ENCODE peak calls at places on chromosomes 12 and 14, in six cellular contexts. H, E, Q, L, Z and I are unnamed samples. For H3K4me1, the result is how much of the 10 kb centered on the place peaks cover.

GRCh38 chr12:104479141-104479662 is 22.5 kb downstream of the CHST11 start:
- DNase-seq in L (no peak), E (no peak), H (no peak), Q (no peak), Z (no peak), I (no peak)

GRCh38 chr12:91272456-91273063 is 89.9 kb upstream of the DCN start:
- DNase-seq in Z (peak), E (no peak), L (no peak), Q (no peak), H (no peak), I (no peak)

GRCh38 chr14:71289536-71289935 is 382.3 kb downstream of the PCNX1 start:
- DNase-seq in L (no peak), Q (no peak), Z (no peak), E (peak), H (no peak), I (no peak)

GRCh38 chr14:90758959-90759358 is 57.3 kb downstream of the TTC7B start:
- DNase-seq in L (no peak), E (no peak), Z (peak), H (no peak), Q (no peak), I (peak)

GRCh38 chr14:63986789-63987533 is 134.2 kb downstream of the SYNE2 start:
- DNase-seq in Q (no peak), H (no peak), L (no peak), Z (no peak), E (no peak), I (no peak)

GRCh38 chr12:123973552-123974341 is 732 bp downstream of the ZNF664 start:
- DNase-seq in H (no peak), Q (peak), E (no peak), Z (peak), L (peak), I (peak)

GRCh38 chr12:66514581-66514980 is 164.3 kb downstream of the GRIP1 start:
- DNase-seq in E (no peak), L (no peak), H (no peak), Z (no peak), Q (no peak), I (peak)

GRCh38 chr12:5184159-5184558 is 140.5 kb downstream of the KCNA5 start:
- DNase-seq in E (no peak), Q (no peak), L (no peak), Z (no peak), H (no peak), I (no peak)

GRCh38 chr12:49200882-49201594 is 12.2 kb upstream of the TUBA1A start:
- DNase-seq in Z (no peak), E (peak), Q (peak), H (peak), L (no peak), I (peak)

GRCh38 chr12:31626270-31626669 is 33.2 kb upstream of the ETFBKMT start:
- DNase-seq in E (no peak), Z (no peak), Q (no peak), L (no peak), H (no peak), I (no peak)

GRCh38 chr12:117085318-117085947 is 13.8 kb downstream of the TESC start:
- DNase-seq in E (no peak), L (no peak), Q (no peak), Z (no peak), H (no peak), I (no peak)

GRCh38 chr14:56731187-56731586 is 79.1 kb downstream of the OTX2 start:
- DNase-seq in Q (no peak), E (no peak), H (no peak), L (no peak), Z (no peak), I (no peak)

GRCh38 chr12:52389313-52390207 is 4.1 kb upstream of the KRT84 start:
- DNase-seq in H (no peak), Q (no peak), Z (no peak), E (no peak), L (no peak), I (no peak)

GRCh38 chr14:61753631-61754030 is 8.6 kb upstream of the SNAPC1 start:
- DNase-seq in Z (no peak), H (no peak), L (peak), E (no peak), Q (no peak), I (no peak)

GRCh38 chr14:73786632-73786941 is 65.0 kb upstream of the PTGR2 start:
- DNase-seq in L (no peak), E (no peak), H (no peak), Z (no peak), Q (no peak), I (peak)

GRCh38 chr12:85441740-85442139 is 161.7 kb downstream of the ALX1 start:
- DNase-seq in L (peak), E (no peak), H (peak), Z (no peak), Q (no peak), I (peak)

GRCh38 chr14:23132970-23133369 is 13.9 kb upstream of the CEBPE start:
- DNase-seq in L (no peak), Z (no peak), E (no peak), Q (no peak), H (no peak), I (no peak)

GRCh38 chr12:61821381-61821780 is 438.8 kb upstream of the USP15 start:
- DNase-seq in Q (no peak), L (no peak), Z (no peak), H (no peak), E (no peak), I (no peak)

GRCh38 chr12:92363295-92364146 is 217.9 kb upstream of the BTG1 start:
- DNase-seq in H (no peak), Z (no peak), E (peak), Q (no peak), L (no peak), I (peak)

GRCh38 chr12:131636940-131637750 is 73.7 kb upstream of the SFSWAP start:
- DNase-seq in L (no peak), H (no peak), Z (no peak), E (no peak), Q (peak), I (no peak)

GRCh38 chr12:88310069-88310468 is 168.0 kb downstream of the TMTC3 start:
- DNase-seq in Z (no peak), L (no peak), H (no peak), E (no peak), Q (no peak), I (peak)

GRCh38 chr14:67846029-67846610 is 26.5 kb downstream of the RAD51B start:
- DNase-seq in E (no peak), Z (no peak), L (no peak), H (no peak), Q (no peak), I (no peak)

GRCh38 chr14:101404426-101405170 is 156.7 kb upstream of the DIO3 start:
- DNase-seq in Q (no peak), Z (no peak), L (no peak), H (no peak), E (no peak), I (no peak)

GRCh38 chr14:100441271-100441947 is 118.3 kb downstream of the SLC25A47 start:
- DNase-seq in H (no peak), L (no peak), Q (peak), E (no peak), Z (peak), I (no peak)

GRCh38 chr14:63378444-63378843 is 59.7 kb upstream of the GPHB5 start:
- DNase-seq in L (no peak), E (no peak), H (no peak), Q (no peak), Z (no peak), I (no peak)

GRCh38 chr12:73424484-73424883 is 1113.2 kb upstream of the ATXN7L3B start:
- DNase-seq in L (no peak), H (no peak), Z (no peak), E (no peak), Q (no peak), I (no peak)

GRCh38 chr12:38149395-38150073 is 167.0 kb upstream of the ALG10B start:
- DNase-seq in H (peak), Z (no peak), E (no peak), Q (no peak), L (no peak), I (no peak)

GRCh38 chr12:76337583-76337982 is 10.6 kb downstream of the BBS10 start:
- DNase-seq in H (no peak), Z (no peak), E (no peak), Q (no peak), L (no peak), I (peak)

GRCh38 chr14:22594156-22594716 is 3.9 kb upstream of the ABHD4 start:
- DNase-seq in Q (no peak), E (no peak), Z (no peak), L (no peak), H (no peak), I (no peak)

GRCh38 chr12:127558363-127558762 is 708.6 kb upstream of the TMEM132C start:
- DNase-seq in H (no peak), E (no peak), Z (no peak), L (no peak), Q (no peak), I (no peak)

GRCh38 chr12:127559349-127560040 is 707.5 kb upstream of the TMEM132C start:
- DNase-seq in H (no peak), Z (peak), L (no peak), Q (peak), E (peak), I (peak)

GRCh38 chr12:127565241-127565640 is 701.7 kb upstream of the TMEM132C start:
- DNase-seq in L (no peak), H (no peak), E (no peak), Q (no peak), Z (no peak), I (no peak)

GRCh38 chr12:127560041-127560478 is 706.9 kb upstream of the TMEM132C start:
- DNase-seq in L (no peak), Z (no peak), Q (no peak), H (no peak), E (no peak), I (no peak)

GRCh38 chr12:127562781-127563180 is 704.2 kb upstream of the TMEM132C start:
- DNase-seq in H (no peak), Z (no peak), L (no peak), Q (no peak), E (no peak), I (no peak)
- TF ChIP-seq EZH2 in H (no peak), Z (no peak), L (no peak), Q (no peak), E (no peak), I (no peak)

GRCh38 chr14:103404920-103405319 is 19.7 kb downstream of the MARK3 start:
- DNase-seq in L (no peak), Z (no peak), E (no peak), H (no peak), Q (no peak), I (peak)
- H3K4me1 ChIP-seq in L (under half), Z (under half), E (under half), H (under half), Q (under half), I (under half)

GRCh38 chr12:120775862-120776552 is 50.4 kb downstream of the ACADS start:
- DNase-seq in L (peak), H (no peak), Q (no peak), E (no peak), Z (no peak), I (no peak)

GRCh38 chr12:120771097-120771496 is 45.5 kb downstream of the ACADS start:
- DNase-seq in L (no peak), Q (no peak), H (no peak), Z (no peak), E (no peak), I (no peak)

GRCh38 chr12:120774169-120774916 is 48.7 kb downstream of the ACADS start:
- DNase-seq in H (no peak), Q (no peak), E (no peak), L (no peak), Z (no peak), I (peak)
- TF ChIP-seq MAX in H (no peak), Q (no peak), E (no peak), L (no peak), Z (no peak), I (no peak)

GRCh38 chr12:63149884-63150254 is 1.1 kb downstream of the AVPR1A start:
- DNase-seq in Q (no peak), Z (no peak), E (no peak), L (no peak), H (no peak), I (no peak)

GRCh38 chr12:63154560-63154959 is 3.6 kb upstream of the AVPR1A start:
- DNase-seq in L (no peak), Q (no peak), Z (no peak), H (no peak), E (no peak), I (no peak)

GRCh38 chr12:63151898-63152700 is 1.1 kb upstream of the AVPR1A start:
- DNase-seq in H (peak), Q (peak), L (peak), Z (no peak), E (no peak), I (peak)

GRCh38 chr12:63151061-63151897 is at the start of gene AVPR1A:
- DNase-seq in Z (peak), H (no peak), Q (no peak), E (no peak), L (no peak), I (no peak)

GRCh38 chr12:63150255-63151060 is 543 bp downstream of the AVPR1A start:
- DNase-seq in Q (no peak), L (no peak), Z (peak), H (no peak), E (no peak), I (no peak)
- TF ChIP-seq EZH2 in Q (no peak), L (no peak), Z (peak), H (no peak), E (no peak), I (no peak)

DNA sequence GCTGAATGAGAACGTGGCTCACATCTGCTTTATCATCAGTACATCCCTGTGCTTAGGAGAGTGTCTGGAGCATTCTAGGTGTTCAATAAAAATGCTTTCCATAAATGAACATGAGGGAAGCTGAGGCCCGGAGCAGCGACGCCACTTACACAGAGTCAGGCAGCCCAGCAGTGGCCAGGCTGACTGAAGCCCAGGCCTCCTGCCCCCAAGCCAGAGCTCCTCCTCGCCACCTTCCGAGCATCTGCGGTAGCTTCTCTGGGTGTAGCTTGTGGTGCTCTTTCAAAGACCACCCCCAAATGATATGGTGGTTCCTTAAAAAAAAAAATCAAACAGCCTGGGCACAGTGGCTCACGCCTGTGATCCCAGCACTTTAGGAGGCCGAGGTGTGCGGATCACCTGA is 88.8 kb downstream of the FBXL14 start:
- DNase-seq in E (no peak), H (no peak), Q (no peak), L (no peak), Z (no peak), I (no peak)
- H3K4me1 ChIP-seq in E (under half), H (under half), Q (under half), L (under half), Z (under half), I (under half)

GRCh38 chr14:53620890-53621289 is 335.7 kb downstream of the BMP4 start:
- DNase-seq in E (no peak), Q (no peak), L (no peak), Z (no peak), H (no peak), I (no peak)

GRCh38 chr14:53621986-53622385 is 334.6 kb downstream of the BMP4 start:
- DNase-seq in L (no peak), E (no peak), Q (no peak), H (no peak), Z (no peak), I (no peak)

GRCh38 chr14:53620325-53620716 is 336.3 kb downstream of the BMP4 start:
- DNase-seq in Q (no peak), E (no peak), Z (no peak), H (no peak), L (no peak), I (no peak)

GRCh38 chr14:53619625-53620324 is 336.9 kb downstream of the BMP4 start:
- DNase-seq in H (no peak), E (no peak), L (no peak), Z (no peak), Q (no peak), I (no peak)

GRCh38 chr14:53621433-53621832 is 335.2 kb downstream of the BMP4 start:
- DNase-seq in Q (no peak), H (no peak), E (no peak), L (no peak), Z (no peak), I (no peak)
- TF ChIP-seq MAX in Q (no peak), H (no peak), E (no peak), L (no peak), Z (no peak), I (no peak)